ENCODE peak calls at places on chromosomes 4 and X, in four cellular contexts. D is endodermal cell, L is neuronal stem cell, U is body of pancreas. G is an unnamed sample. For H3K9me3 and H3K4me1, the result is how much of the 10 kb centered on the place peaks cover.

GRCh38 chr4:150302553-150302952 is 224.3 kb downstream of the DCLK2 start:
- DNase-seq in D (no peak), L (no peak), U (no peak), G (peak)

GRCh38 chr4:62901101-62901500 is 1508.1 kb downstream of the TECRL start:
- DNase-seq in D (no peak), L (no peak), U (no peak), G (no peak)

GRCh38 chrX:123399709-123400108 is 215.6 kb downstream of the GRIA3 start:
- DNase-seq in D (no peak), L (no peak), U (no peak), G (no peak)

GRCh38 chrX:148958896-148959295 is 458.5 kb downstream of the AFF2 start:
- DNase-seq in D (no peak), L (no peak), U (no peak), G (no peak)

GRCh38 chrX:86014421-86014820 is 32.9 kb downstream of the CHM start:
- DNase-seq in D (no peak), L (no peak), U (no peak), G (peak)

GRCh38 chr4:7815562-7815961 is 124.1 kb downstream of the AFAP1 start:
- DNase-seq in D (no peak), L (no peak), U (no peak), G (peak)

GRCh38 chr4:42326040-42326439 is 71.2 kb upstream of the SHISA3 start:
- DNase-seq in D (no peak), L (no peak), U (no peak), G (no peak)

GRCh38 chr4:80393246-80393969 is 57.9 kb downstream of the CFAP299 start:
- DNase-seq in D (no peak), L (no peak), U (no peak), G (no peak)

GRCh38 chrX:41923925-41924693 is 755 bp upstream of the CASK start:
- DNase-seq in D (peak), L (no peak), U (peak), G (peak)

GRCh38 chrX:106611323-106611681 is 476 bp upstream of the RADX start:
- DNase-seq in D (no peak), L (no peak), U (no peak), G (no peak)

GRCh38 chr4:94525993-94526740 is 74.4 kb downstream of the PDLIM5 start:
- DNase-seq in D (no peak), L (no peak), U (no peak), G (peak)

GRCh38 chrX:39574178-39574577 is 523.6 kb downstream of the BCOR start:
- DNase-seq in D (no peak), L (no peak), U (no peak), G (no peak)

GRCh38 chr4:100681289-100681688 is 163.5 kb upstream of the EMCN start:
- DNase-seq in D (no peak), L (no peak), U (no peak), G (no peak)

GRCh38 chr4:80074651-80075050 is 1.6 kb upstream of the ANTXR2 start:
- DNase-seq in D (no peak), L (no peak), U (no peak), G (no peak)

GRCh38 chr4:149956678-149957077 is 121.6 kb upstream of the DCLK2 start:
- DNase-seq in D (no peak), L (no peak), U (no peak), G (no peak)

GRCh38 chrX:100512471-100512870 is 72.3 kb upstream of the TNMD start:
- DNase-seq in D (no peak), L (no peak), U (no peak), G (no peak)

GRCh38 chr4:165477799-165478198 is 99.0 kb downstream of the CPE start:
- DNase-seq in D (no peak), L (no peak), U (no peak), G (no peak)

GRCh38 chrX:132022115-132022862 is 813 bp upstream of the STK26 start:
- DNase-seq in D (no peak), L (no peak), U (no peak), G (no peak)

GRCh38 chrX:2690856-2691542 is at the start of gene CD99:
- DNase-seq in D (peak), L (peak), U (peak), G (peak)

GRCh38 chr4:100340534-100341364 is 150.5 kb upstream of the DDIT4L start:
- DNase-seq in D (no peak), L (no peak), U (no peak), G (no peak)

GRCh38 chrX:40006025-40007017 is 91.4 kb downstream of the BCOR start:
- DNase-seq in D (peak), L (no peak), U (peak), G (no peak)

GRCh38 chr4:13509442-13509841 is 25.3 kb upstream of the RAB28 start:
- DNase-seq in D (peak), L (no peak), U (no peak), G (no peak)

GRCh38 chr4:99104153-99104552 is 15.6 kb upstream of the ADH5 start:
- DNase-seq in D (no peak), L (no peak), U (no peak), G (no peak)

GRCh38 chr4:57342406-57342805 is 232.2 kb upstream of the IGFBP7 start:
- DNase-seq in D (no peak), L (no peak), U (no peak), G (no peak)

GRCh38 chrX:17839269-17839668 is 21.8 kb downstream of the RAI2 start:
- DNase-seq in D (peak), L (no peak), U (no peak), G (no peak)
- H3K9me3 ChIP-seq in D (under half), L (under half), U (under half), G (under half)

DNA sequence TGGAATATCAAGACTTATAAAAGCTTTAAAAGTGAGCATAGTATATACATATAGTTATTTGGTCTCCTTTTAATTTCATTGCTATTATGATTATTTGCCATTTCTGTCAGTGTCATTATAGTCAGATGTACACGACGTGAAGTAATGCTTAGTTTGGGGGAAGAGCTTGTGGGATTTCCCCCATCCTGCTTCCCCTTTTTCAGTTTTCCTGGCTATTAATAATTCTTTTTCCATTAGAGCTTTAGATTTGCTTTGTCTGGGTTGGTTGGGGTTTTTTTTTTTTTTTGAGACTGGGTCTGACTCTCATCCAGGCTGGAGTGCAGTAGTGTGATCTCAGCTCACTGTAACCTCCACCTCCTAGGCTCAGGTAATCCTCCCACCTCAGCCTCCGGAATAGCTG is 5.4 kb downstream of the ABCE1 start:
- DNase-seq in D (no peak), L (no peak), U (no peak), G (no peak)
- H3K4me1 ChIP-seq in D (under half), L (under half), U (under half), G (under half)

GRCh38 chr4:99863-100262 is 24.4 kb upstream of the ZNF718 start:
- DNase-seq in D (no peak), L (no peak), U (no peak), G (no peak)
- H3K9me3 ChIP-seq in D (half or more), L (under half), U (under half), G (under half)

DNA sequence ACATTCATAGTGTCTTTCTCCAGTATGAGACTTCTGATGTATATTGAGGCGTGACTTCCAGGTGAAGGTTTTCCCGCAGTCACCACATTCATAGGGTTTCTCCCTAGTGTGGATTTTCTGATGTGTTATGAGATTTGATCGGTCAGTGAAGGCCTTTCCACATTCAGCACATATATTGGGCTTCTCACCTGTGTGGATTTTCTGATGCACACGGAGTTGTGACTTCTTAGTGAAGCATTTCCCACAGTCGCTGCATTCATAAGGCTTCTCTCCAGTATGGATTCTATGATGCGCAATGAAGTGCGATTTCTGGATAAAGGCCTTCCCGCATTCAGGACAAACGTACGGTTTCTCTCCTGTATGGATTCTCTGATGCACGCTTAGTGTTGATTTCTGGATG is 35.4 kb downstream of the ZNF41 start:
- DNase-seq in D (no peak), L (no peak), U (no peak), G (no peak)
- H3K4me1 ChIP-seq in D (under half), L (under half), U (under half), G (under half)

GRCh38 chr4:36324808-36325207 is 43.4 kb downstream of the DTHD1 start:
- DNase-seq in D (no peak), L (no peak), U (no peak), G (no peak)

GRCh38 chr4:36321176-36321575 is 39.8 kb downstream of the DTHD1 start:
- DNase-seq in D (no peak), L (no peak), U (no peak), G (no peak)

GRCh38 chr4:36325499-36325898 is 44.1 kb downstream of the DTHD1 start:
- DNase-seq in D (no peak), L (no peak), U (no peak), G (no peak)

GRCh38 chr4:36323801-36324419 is 42.5 kb downstream of the DTHD1 start:
- DNase-seq in D (no peak), L (no peak), U (no peak), G (no peak)

GRCh38 chr4:36322921-36323354 is 41.5 kb downstream of the DTHD1 start:
- DNase-seq in D (no peak), L (no peak), U (no peak), G (no peak)
- H3K9me3 ChIP-seq in D (under half), L (under half), U (under half), G (under half)